ENCODE peak calls at places on chromosomes 5 and 9, in five cellular contexts. Y, U, Q, Z and A are unnamed samples.

GRCh38 chr9:120856700-120857099 is 14.0 kb upstream of the PSMD5 start:
- DNase-seq in Y (no peak), U (no peak), Q (no peak), Z (peak; percentile 68), A (peak; percentile 62)

GRCh38 chr5:125311743-125312142 is 565.3 kb upstream of the ZNF608 start:
- DNase-seq in Y (no peak), U (no peak), Q (no peak), Z (no peak), A (no peak)

GRCh38 chr9:72322259-72322658 is 42.7 kb downstream of the ZFAND5 start:
- DNase-seq in Y (no peak), U (no peak), Q (no peak), Z (no peak), A (no peak)

GRCh38 chr5:96752341-96753016 is 55.3 kb downstream of the ERAP1 start:
- DNase-seq in Y (no peak), U (peak; percentile 77), Q (no peak), Z (peak; percentile 44), A (no peak)

GRCh38 chr5:179307931-179308471 is 37.3 kb downstream of the ADAMTS2 start:
- DNase-seq in Y (no peak), U (no peak), Q (peak; percentile 29), Z (no peak), A (no peak)

GRCh38 chr5:173523388-173523787 is 93.1 kb downstream of the BOD1 start:
- DNase-seq in Y (no peak), U (no peak), Q (no peak), Z (no peak), A (no peak)

GRCh38 chr5:115324021-115324420 is 27.6 kb upstream of the CCDC112 start:
- DNase-seq in Y (no peak), U (no peak), Q (no peak), Z (no peak), A (no peak)

GRCh38 chr5:43078956-43079355 is 38.8 kb upstream of the ANXA2R start:
- DNase-seq in Y (no peak), U (no peak), Q (no peak), Z (no peak), A (no peak)

GRCh38 chr9:75775966-75776691 is 114.3 kb upstream of the PCSK5 start:
- DNase-seq in Y (no peak), U (no peak), Q (no peak), Z (no peak), A (no peak)

GRCh38 chr5:95822408-95823240 is at the start of gene GLRX:
- DNase-seq in Y (no peak), U (peak; percentile 80), Q (peak; percentile 76), Z (no peak), A (no peak)

GRCh38 chr5:9249231-9249630 is 296.6 kb downstream of the SEMA5A start:
- DNase-seq in Y (no peak), U (no peak), Q (no peak), Z (no peak), A (no peak)

GRCh38 chr5:1108008-1108864 is 3.6 kb downstream of the SLC12A7 start:
- DNase-seq in Y (no peak), U (no peak), Q (no peak), Z (no peak), A (no peak)

GRCh38 chr9:123678038-123678877 is 251.7 kb downstream of the DENND1A start:
- DNase-seq in Y (no peak), U (no peak), Q (no peak), Z (no peak), A (no peak)

GRCh38 chr9:36764364-36765076 is 191.8 kb downstream of the MELK start:
- DNase-seq in Y (no peak), U (no peak), Q (no peak), Z (no peak), A (no peak)

GRCh38 chr9:91465420-91465819 is 41.8 kb upstream of the NFIL3 start:
- DNase-seq in Y (no peak), U (no peak), Q (no peak), Z (no peak), A (no peak)

GRCh38 chr9:118701985-118702384 is 667.2 kb downstream of the BRINP1 start:
- DNase-seq in Y (no peak), U (no peak), Q (no peak), Z (no peak), A (no peak)

GRCh38 chr5:68418230-68418629 is 202.7 kb downstream of the PIK3R1 start:
- DNase-seq in Y (no peak), U (peak; percentile 55), Q (no peak), Z (no peak), A (no peak)

GRCh38 chr5:150632305-150633160 is 7.9 kb upstream of the SYNPO start:
- DNase-seq in Y (no peak), U (no peak), Q (no peak), Z (no peak), A (peak; percentile 87)

GRCh38 chr5:61623401-61624069 is 291.5 kb downstream of the ZSWIM6 start:
- DNase-seq in Y (no peak), U (no peak), Q (no peak), Z (no peak), A (no peak)

GRCh38 chr5:910769-911160 is 18.1 kb downstream of the TRIP13 start:
- DNase-seq in Y (no peak), U (no peak), Q (no peak), Z (no peak), A (no peak)

GRCh38 chr5:96483878-96484277 is 50.8 kb upstream of the PCSK1 start:
- DNase-seq in Y (no peak), U (no peak), Q (no peak), Z (no peak), A (peak; percentile 74)

GRCh38 chr5:132431682-132432081 is 58.9 kb downstream of the IRF1 start:
- DNase-seq in Y (no peak), U (no peak), Q (no peak), Z (no peak), A (no peak)

GRCh38 chr5:94832685-94833084 is 214.2 kb downstream of the SLF1 start:
- DNase-seq in Y (no peak), U (no peak), Q (no peak), Z (no peak), A (no peak)

GRCh38 chr9:113919825-113920224 is 43.7 kb downstream of the ZNF618 start:
- DNase-seq in Y (no peak), U (no peak), Q (no peak), Z (no peak), A (no peak)

GRCh38 chr9:76373173-76373771 is 21.0 kb downstream of the RFK start:
- DNase-seq in Y (no peak), U (peak; percentile 61), Q (peak; percentile 68), Z (no peak), A (no peak)

GRCh38 chr9:34746526-34746925 is 36.6 kb upstream of the CCL21 start:
- DNase-seq in Y (no peak), U (no peak), Q (no peak), Z (no peak), A (no peak)